ENCODE peak calls at places on chromosomes 12 and 14, in ten cellular contexts. Q is fibroblast of lung; R is thoracic aorta; M is cardiac muscle cell; O is right lobe of liver; D is psoas muscle; P is prostate gland; X is CD8-positive, alpha-beta memory T cell; W is CD8-positive, alpha-beta T cell; C is tibial artery. N is an unnamed sample. For H3K4me1, the result is how much of the 10 kb centered on the place peaks cover.

GRCh38 chr14:36580141-36580855 is 2.1 kb downstream of the NKX2-8 start:
- DNase-seq in Q (no peak), R (no peak), M (no peak), O (no peak), D (no peak), P (no peak), X (no peak), W (no peak), C (no peak), N (no peak)

GRCh38 chr14:72962829-72963312 is 36.6 kb downstream of the DCAF4 start:
- DNase-seq in Q (peak), R (no peak), M (peak), O (no peak), D (no peak), P (no peak), X (no peak), W (no peak), C (no peak), N (peak)

GRCh38 chr12:46267618-46268348 is 1.1 kb downstream of the SLC38A1 start:
- DNase-seq in Q (peak), R (no peak), M (peak), O (peak), D (peak), P (peak), X (peak), W (peak), C (no peak), N (no peak)

GRCh38 chr12:109277899-109278762 is 31.0 kb downstream of the FOXN4 start:
- DNase-seq in Q (peak), R (no peak), M (peak), O (peak), D (peak), P (peak), X (no peak), W (no peak), C (no peak), N (no peak)

GRCh38 chr12:128969480-128970055 is 116.3 kb downstream of the GLT1D1 start:
- DNase-seq in Q (no peak), R (no peak), M (no peak), O (peak), D (no peak), P (no peak), X (no peak), W (no peak), C (no peak), N (no peak)

GRCh38 chr12:1993341-1993740 is 10.9 kb downstream of the DCP1B start:
- DNase-seq in Q (peak), R (no peak), M (peak), O (no peak), D (no peak), P (no peak), X (no peak), W (no peak), C (no peak), N (no peak)

GRCh38 chr12:7884687-7885086 is 12.0 kb upstream of the SLC2A14 start:
- DNase-seq in Q (no peak), R (no peak), M (no peak), O (no peak), D (no peak), P (no peak), X (no peak), W (no peak), C (no peak), N (no peak)

GRCh38 chr12:77599782-77600491 is 230.8 kb upstream of the NAV3 start:
- DNase-seq in Q (no peak), R (no peak), M (no peak), O (no peak), D (no peak), P (no peak), X (no peak), W (no peak), C (no peak), N (no peak)

DNA sequence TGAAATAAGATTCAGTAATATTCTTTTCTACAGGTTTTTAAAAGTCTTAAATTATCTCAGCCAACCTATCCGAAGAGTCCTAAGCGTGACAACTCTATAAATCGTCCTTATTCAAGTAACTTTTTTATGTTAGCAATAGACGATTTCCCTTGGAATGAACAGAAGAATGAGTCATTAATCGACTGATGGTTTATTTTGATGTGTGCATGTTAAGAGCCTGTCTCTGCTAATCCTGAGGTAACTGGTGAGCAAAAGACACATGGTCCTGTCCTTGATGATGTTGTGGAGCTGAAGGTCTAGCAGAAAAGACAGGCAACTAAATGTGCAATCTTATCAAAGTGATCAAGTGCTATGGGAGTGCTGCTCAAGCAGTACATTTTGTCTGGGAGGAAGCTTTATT is 80.4 kb downstream of the DAAM1 start:
- DNase-seq in Q (no peak), R (no peak), M (no peak), O (no peak), D (no peak), P (no peak), X (no peak), W (no peak), C (no peak), N (no peak)
- H3K4me1 ChIP-seq in Q (under half), R (half or more), M (under half), O (under half), D (under half), P (under half), X (under half), W (under half), C (under half), N (under half)

GRCh38 chr12:57832966-57833365 is 13.6 kb downstream of the CTDSP2 start:
- DNase-seq in Q (no peak), R (no peak), M (no peak), O (no peak), D (no peak), P (no peak), X (no peak), W (no peak), C (no peak), N (no peak)
- H3K4me3 ChIP-seq in Q (no peak), R (peak), M (no peak), O (no peak), D (no peak), P (no peak), X (no peak), W (no peak), C (peak), N (no peak)

DNA sequence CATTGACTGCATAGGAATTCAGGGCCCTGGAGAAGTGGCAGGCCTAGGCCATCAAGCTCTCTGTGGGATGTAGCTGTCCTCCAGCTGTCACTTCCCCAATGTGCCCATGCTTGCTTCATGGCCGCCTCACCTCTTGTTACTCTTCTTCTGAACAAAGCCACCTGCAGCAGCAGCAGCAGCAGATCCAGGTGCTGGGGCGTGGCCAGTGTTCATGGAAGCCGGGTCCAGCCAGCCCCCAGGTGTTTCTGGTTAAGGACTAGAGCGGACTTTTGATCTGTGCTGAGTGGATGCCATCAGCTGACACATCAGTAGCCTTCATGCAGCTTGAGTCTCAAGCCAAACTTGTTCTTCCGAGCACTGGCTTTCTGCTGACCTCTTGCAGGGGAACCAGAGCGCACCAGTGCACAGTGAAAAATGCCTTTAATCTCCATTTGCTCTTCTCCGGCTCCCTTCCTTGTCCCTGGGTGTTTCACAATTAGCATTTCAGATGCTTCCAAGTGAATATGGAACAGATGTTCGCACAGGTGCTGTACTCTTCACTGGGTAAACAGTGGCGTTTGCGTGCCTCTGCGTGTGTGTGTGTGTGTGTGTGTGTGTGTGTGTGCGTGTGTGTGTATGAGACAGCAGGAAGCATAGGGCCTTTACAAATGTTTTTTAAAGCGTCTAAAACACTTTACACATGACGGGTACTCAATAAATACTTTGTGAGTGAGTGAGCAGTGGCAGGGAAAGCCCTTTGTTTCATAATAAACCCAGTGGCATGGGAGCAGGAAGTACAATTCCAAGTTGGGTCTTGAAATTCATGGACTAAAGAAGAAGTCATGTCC is 20.1 kb downstream of the TPCN1 start:
- DNase-seq in Q (peak), R (no peak), M (peak), O (no peak), D (no peak), P (peak), X (no peak), W (no peak), C (no peak), N (no peak)
- H3K4me1 ChIP-seq in Q (under half), R (half or more), M (under half), O (half or more), D (half or more), P (under half), X (under half), W (under half), C (half or more), N (under half)

DNA sequence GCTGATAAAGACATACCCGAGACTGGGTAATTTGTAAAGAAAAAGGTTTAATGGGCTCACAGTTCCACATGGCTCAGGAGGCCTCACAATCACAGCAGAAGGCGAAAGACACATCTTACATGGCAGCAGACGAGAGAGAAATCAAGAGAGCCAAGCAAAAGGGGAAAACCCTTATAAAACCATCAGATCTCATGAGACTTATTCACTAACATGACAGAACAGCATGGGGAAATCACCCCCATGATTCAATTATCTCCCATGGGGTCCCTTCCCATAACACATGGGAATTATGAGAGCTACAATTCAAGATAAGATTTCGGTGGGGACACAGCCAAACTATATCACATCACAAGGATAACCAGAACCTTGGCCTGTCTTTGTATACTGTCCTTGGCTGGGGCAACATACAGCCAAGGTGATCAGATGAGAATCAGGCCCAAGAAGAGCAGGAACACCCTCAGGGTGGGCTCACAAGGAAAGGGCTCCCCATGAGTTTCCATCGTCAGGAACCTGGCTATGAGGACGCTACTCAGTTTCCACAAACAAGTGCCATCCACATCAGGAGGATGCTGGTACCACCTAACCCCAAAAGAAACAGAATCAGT is 152.7 kb downstream of the FOXN3 start:
- DNase-seq in Q (no peak), R (no peak), M (no peak), O (no peak), D (no peak), P (no peak), X (no peak), W (no peak), C (no peak), N (no peak)
- H3K4me3 ChIP-seq in Q (no peak), R (no peak), M (no peak), O (no peak), D (no peak), P (no peak), X (no peak), W (no peak), C (no peak), N (no peak)

DNA sequence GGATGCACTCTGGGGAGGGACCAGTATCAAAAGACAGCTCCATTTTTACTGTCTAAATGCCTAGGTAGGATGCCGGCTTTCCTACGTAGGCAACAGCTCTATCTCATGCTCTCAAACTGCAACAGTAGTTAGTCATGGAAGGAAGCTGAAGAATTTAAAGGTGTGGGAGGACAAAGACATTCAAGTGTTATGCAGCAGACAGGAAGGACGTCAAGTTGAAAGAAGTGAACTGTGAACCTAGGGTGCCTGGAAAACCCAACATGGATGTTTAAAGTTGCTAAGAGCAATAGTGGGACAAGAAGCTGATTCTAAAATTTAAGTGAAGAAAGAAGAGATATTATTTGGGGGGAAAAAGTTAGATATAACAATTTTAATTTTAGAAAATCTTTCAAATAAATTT is 5.9 kb downstream of the SEC23A start:
- DNase-seq in Q (no peak), R (no peak), M (peak), O (no peak), D (no peak), P (no peak), X (no peak), W (peak), C (no peak), N (no peak)
- H3K4me1 ChIP-seq in Q (under half), R (half or more), M (under half), O (under half), D (under half), P (under half), X (under half), W (under half), C (under half), N (under half)

DNA sequence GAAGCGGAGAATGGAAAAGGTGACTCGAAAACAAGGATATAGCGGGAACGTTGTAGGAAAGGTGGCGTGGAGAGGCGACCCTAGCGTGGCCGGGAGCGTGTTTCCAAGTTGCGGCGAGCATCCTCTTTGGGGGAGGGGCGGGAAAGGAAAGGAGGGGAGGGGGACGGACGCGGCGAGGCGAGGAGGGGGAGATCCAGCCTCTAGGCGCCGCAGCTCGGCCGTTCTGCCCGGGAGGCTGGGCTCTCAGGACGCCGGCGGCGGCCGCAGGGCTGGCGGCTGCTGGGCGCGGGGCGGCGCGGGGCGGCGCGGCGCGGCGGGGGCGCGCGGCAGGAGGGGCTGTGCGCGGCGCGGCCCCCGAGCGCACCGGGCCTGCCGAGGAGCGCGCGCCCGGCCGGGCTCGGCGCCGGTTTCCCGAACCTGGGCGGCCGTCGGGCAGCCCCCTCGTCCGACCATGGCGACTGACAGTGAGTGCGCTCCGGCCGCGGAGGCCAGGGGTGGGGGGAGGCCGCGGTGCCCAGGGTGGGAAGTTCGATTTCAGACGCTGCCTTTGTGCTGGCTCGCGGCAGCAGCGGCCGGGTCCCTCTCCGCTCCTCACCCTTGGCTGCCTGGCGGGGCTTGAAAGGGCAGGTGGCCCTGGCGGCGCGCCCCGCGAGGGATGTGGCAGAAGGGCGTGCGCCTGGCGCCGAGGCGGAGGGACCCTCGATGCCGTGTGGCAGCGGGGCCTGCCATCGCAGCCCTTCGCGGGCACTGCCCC is 50.3 kb downstream of the SNAPC1 start:
- DNase-seq in Q (no peak), R (no peak), M (peak), O (no peak), D (peak), P (no peak), X (no peak), W (no peak), C (no peak), N (peak)
- H3K4me3 ChIP-seq in Q (peak), R (peak), M (peak), O (peak), D (peak), P (peak), X (no peak), W (peak), C (peak), N (peak)

GRCh38 chr14:103019827-103020226 is 37.5 kb downstream of the CDC42BPB start:
- DNase-seq in Q (peak), R (no peak), M (peak), O (no peak), D (no peak), P (no peak), X (no peak), W (no peak), C (no peak), N (no peak)
- H3K4me1 ChIP-seq in Q (under half), R (half or more), M (under half), O (under half), D (under half), P (under half), X (under half), W (under half), C (under half), N (under half)

GRCh38 chr14:90383731-90384542 is 12.9 kb upstream of the CALM1 start:
- DNase-seq in Q (peak), R (peak), M (peak), O (peak), D (peak), P (peak), X (peak), W (peak), C (peak), N (peak)
- H3K4me3 ChIP-seq in Q (peak), R (peak), M (peak), O (peak), D (peak), P (peak), X (peak), W (peak), C (peak), N (peak)